ENCODE peak calls at places on chromosome 19, in ten cellular contexts. One of them, this sample, is unnamed.

GRCh38 chr19:10412257-10412977 is 7.9 kb upstream of the PDE4A start:
- DNase-seq in pancreas: no peak
- DNase-seq in T-helper 2 cell: peak
- DNase-seq in fibroblast of lung: no peak
- DNase-seq in GM10248: no peak
- DNase-seq in A549: no peak
- DNase-seq in breast epithelium: no peak
- DNase-seq in anterior cingulate cortex: no peak
- DNase-seq in activated T-cell treated with anti-CD3 and anti-CD28 coated beads, Interleukin-2, amount 50 U/mL, for 72 hours: peak
- DNase-seq in NCI-H460: no peak
- DNase-seq in this sample: peak

GRCh38 chr19:38071647-38072046 is 152.4 kb downstream of the DPF1 start:
- DNase-seq in A549: no peak
- DNase-seq in breast epithelium: no peak
- DNase-seq in fibroblast of lung: no peak
- DNase-seq in GM10248: no peak
- DNase-seq in NCI-H460: no peak
- DNase-seq in anterior cingulate cortex: no peak
- DNase-seq in T-helper 2 cell: no peak
- DNase-seq in activated T-cell treated with anti-CD3 and anti-CD28 coated beads, Interleukin-2, amount 50 U/mL, for 72 hours: no peak
- DNase-seq in pancreas: no peak
- DNase-seq in this sample: no peak

GRCh38 chr19:6891761-6892385 is 4.5 kb downstream of the ADGRE1 start:
- DNase-seq in GM10248: peak
- DNase-seq in activated T-cell treated with anti-CD3 and anti-CD28 coated beads, Interleukin-2, amount 50 U/mL, for 72 hours: no peak
- DNase-seq in breast epithelium: no peak
- DNase-seq in pancreas: no peak
- DNase-seq in NCI-H460: no peak
- DNase-seq in A549: no peak
- DNase-seq in anterior cingulate cortex: no peak
- DNase-seq in fibroblast of lung: no peak
- DNase-seq in T-helper 2 cell: peak
- DNase-seq in this sample: peak

GRCh38 chr19:38072776-38073411 is 151.1 kb downstream of the DPF1 start:
- DNase-seq in breast epithelium: no peak
- DNase-seq in activated T-cell treated with anti-CD3 and anti-CD28 coated beads, Interleukin-2, amount 50 U/mL, for 72 hours: no peak
- DNase-seq in pancreas: no peak
- DNase-seq in anterior cingulate cortex: no peak
- DNase-seq in fibroblast of lung: peak
- DNase-seq in NCI-H460: no peak
- DNase-seq in GM10248: no peak
- DNase-seq in A549: no peak
- DNase-seq in T-helper 2 cell: no peak
- DNase-seq in this sample: no peak

GRCh38 chr19:14542721-14543328 is 13.4 kb downstream of the TECR start:
- DNase-seq in NCI-H460: no peak
- DNase-seq in GM10248: no peak
- DNase-seq in T-helper 2 cell: no peak
- DNase-seq in activated T-cell treated with anti-CD3 and anti-CD28 coated beads, Interleukin-2, amount 50 U/mL, for 72 hours: no peak
- DNase-seq in pancreas: no peak
- DNase-seq in anterior cingulate cortex: no peak
- DNase-seq in breast epithelium: no peak
- DNase-seq in fibroblast of lung: no peak
- DNase-seq in A549: no peak
- DNase-seq in this sample: peak

GRCh38 chr19:29040951-29041350 is 172.0 kb downstream of the UQCRFS1 start:
- DNase-seq in GM10248: no peak
- DNase-seq in pancreas: no peak
- DNase-seq in A549: no peak
- DNase-seq in anterior cingulate cortex: no peak
- DNase-seq in fibroblast of lung: no peak
- DNase-seq in T-helper 2 cell: no peak
- DNase-seq in activated T-cell treated with anti-CD3 and anti-CD28 coated beads, Interleukin-2, amount 50 U/mL, for 72 hours: no peak
- DNase-seq in breast epithelium: no peak
- DNase-seq in NCI-H460: no peak
- DNase-seq in this sample: no peak

GRCh38 chr19:18063463-18063862 is 23.3 kb downstream of the IL12RB1 start:
- DNase-seq in GM10248: no peak
- DNase-seq in T-helper 2 cell: peak
- DNase-seq in breast epithelium: no peak
- DNase-seq in pancreas: no peak
- DNase-seq in A549: peak
- DNase-seq in fibroblast of lung: no peak
- DNase-seq in anterior cingulate cortex: no peak
- DNase-seq in activated T-cell treated with anti-CD3 and anti-CD28 coated beads, Interleukin-2, amount 50 U/mL, for 72 hours: peak
- DNase-seq in NCI-H460: peak
- DNase-seq in this sample: no peak

GRCh38 chr19:28843771-28844492 is 369.0 kb downstream of the UQCRFS1 start:
- DNase-seq in NCI-H460: no peak
- DNase-seq in GM10248: no peak
- DNase-seq in T-helper 2 cell: no peak
- DNase-seq in fibroblast of lung: no peak
- DNase-seq in A549: no peak
- DNase-seq in breast epithelium: no peak
- DNase-seq in pancreas: no peak
- DNase-seq in activated T-cell treated with anti-CD3 and anti-CD28 coated beads, Interleukin-2, amount 50 U/mL, for 72 hours: no peak
- DNase-seq in anterior cingulate cortex: no peak
- DNase-seq in this sample: no peak

GRCh38 chr19:50269653-50270052 is 59.5 kb downstream of the KCNC3 start:
- DNase-seq in T-helper 2 cell: no peak
- DNase-seq in breast epithelium: no peak
- DNase-seq in anterior cingulate cortex: no peak
- DNase-seq in A549: no peak
- DNase-seq in fibroblast of lung: no peak
- DNase-seq in activated T-cell treated with anti-CD3 and anti-CD28 coated beads, Interleukin-2, amount 50 U/mL, for 72 hours: no peak
- DNase-seq in GM10248: no peak
- DNase-seq in pancreas: no peak
- DNase-seq in NCI-H460: no peak
- DNase-seq in this sample: no peak

GRCh38 chr19:1401138-1401888 is at the start of gene GAMT:
- DNase-seq in fibroblast of lung: no peak
- DNase-seq in anterior cingulate cortex: no peak
- DNase-seq in breast epithelium: no peak
- DNase-seq in GM10248: peak
- DNase-seq in pancreas: no peak
- DNase-seq in NCI-H460: no peak
- DNase-seq in activated T-cell treated with anti-CD3 and anti-CD28 coated beads, Interleukin-2, amount 50 U/mL, for 72 hours: peak
- DNase-seq in A549: no peak
- DNase-seq in T-helper 2 cell: peak
- DNase-seq in this sample: peak

GRCh38 chr19:55590621-55591020 is 8.7 kb downstream of the FIZ1 start:
- DNase-seq in T-helper 2 cell: peak
- DNase-seq in GM10248: no peak
- DNase-seq in pancreas: peak
- DNase-seq in anterior cingulate cortex: no peak
- DNase-seq in NCI-H460: no peak
- DNase-seq in breast epithelium: no peak
- DNase-seq in fibroblast of lung: no peak
- DNase-seq in activated T-cell treated with anti-CD3 and anti-CD28 coated beads, Interleukin-2, amount 50 U/mL, for 72 hours: no peak
- DNase-seq in A549: peak
- DNase-seq in this sample: no peak

This sample was measured in GM13976.